ENCODE peak calls at places on chromosomes 2 and 18, in ten cellular contexts. E, Y, T, P, H, G, Q, U, R and F are unnamed samples.

GRCh38 chr2:226678422-226678821 is 121.2 kb downstream of the IRS1 start:
- DNase-seq in T (no peak), P (peak), Q (no peak), U (no peak), G (no peak), H (no peak), E (no peak), R (no peak), Y (peak), F (no peak)

GRCh38 chr18:52903858-52904257 is 563.9 kb downstream of the DCC start:
- DNase-seq in E (no peak), R (peak), U (no peak), Q (no peak), T (no peak), Y (peak), G (no peak), H (no peak), P (peak), F (no peak)

GRCh38 chr2:133312335-133312734 is 255.9 kb downstream of the NCKAP5 start:
- DNase-seq in R (no peak), U (no peak), E (no peak), P (no peak), Q (no peak), H (no peak), Y (no peak), G (no peak), T (no peak), F (no peak)

GRCh38 chr2:99488587-99488998 is 1.2 kb downstream of the REV1 start:
- DNase-seq in H (no peak), Y (no peak), U (no peak), E (no peak), R (peak), T (no peak), Q (no peak), G (no peak), P (peak), F (peak)

GRCh38 chr2:159946326-159946992 is 116.0 kb downstream of the PLA2R1 start:
- DNase-seq in E (no peak), T (no peak), H (no peak), R (peak), U (no peak), P (no peak), Y (no peak), Q (no peak), G (no peak), F (peak)

GRCh38 chr18:68662779-68663178 is 52.1 kb downstream of the TMX3 start:
- DNase-seq in T (no peak), P (no peak), Q (no peak), H (no peak), Y (no peak), U (no peak), G (no peak), E (no peak), R (peak), F (peak)

GRCh38 chr2:217360781-217361485 is 501.1 kb upstream of the TNP1 start:
- DNase-seq in E (no peak), Y (no peak), G (peak), U (no peak), H (peak), R (peak), T (peak), P (no peak), Q (no peak), F (peak)

GRCh38 chr2:22282902-22283301 is 1102.1 kb upstream of the KLHL29 start:
- DNase-seq in R (no peak), Y (no peak), T (no peak), E (no peak), H (no peak), Q (no peak), P (no peak), G (no peak), U (no peak), F (peak)

GRCh38 chr2:25720575-25720974 is 47.2 kb upstream of the DTNB start:
- DNase-seq in R (no peak), G (no peak), T (no peak), Q (no peak), E (no peak), P (no peak), Y (no peak), H (no peak), U (no peak), F (no peak)

GRCh38 chr2:51681854-51682253 is 649.9 kb upstream of the NRXN1 start:
- DNase-seq in H (no peak), Q (no peak), U (no peak), T (no peak), Y (no peak), E (no peak), G (no peak), P (no peak), R (no peak), F (no peak)

GRCh38 chr2:63055510-63056308 is 5.1 kb downstream of the OTX1 start:
- DNase-seq in R (no peak), Q (no peak), P (no peak), T (no peak), E (no peak), H (peak), G (no peak), U (no peak), Y (no peak), F (no peak)

GRCh38 chr2:121698318-121698930 is 38.3 kb downstream of the NIFK start:
- DNase-seq in H (no peak), Y (no peak), T (no peak), U (no peak), P (no peak), E (no peak), Q (no peak), G (no peak), R (no peak), F (no peak)

GRCh38 chr2:197113221-197113831 is 186.8 kb upstream of the PGAP1 start:
- DNase-seq in H (no peak), U (no peak), R (peak), Q (no peak), T (no peak), E (no peak), P (no peak), G (no peak), Y (no peak), F (peak)

GRCh38 chr2:133975676-133976428 is 278.0 kb upstream of the MGAT5 start:
- DNase-seq in H (no peak), E (no peak), R (no peak), Q (no peak), P (no peak), G (no peak), U (no peak), T (no peak), Y (no peak), F (no peak)

GRCh38 chr2:15191801-15192200 is 369.3 kb downstream of the NBAS start:
- DNase-seq in H (no peak), R (no peak), G (no peak), Y (no peak), P (no peak), Q (no peak), E (no peak), T (no peak), U (no peak), F (no peak)

GRCh38 chr18:13337369-13337768 is 118.8 kb downstream of the LDLRAD4 start:
- DNase-seq in U (no peak), H (no peak), Q (no peak), G (no peak), E (no peak), Y (no peak), R (no peak), T (no peak), P (no peak), F (no peak)

GRCh38 chr2:236568068-236568921 is 1.3 kb upstream of the ACKR3 start:
- DNase-seq in T (peak), Y (peak), G (peak), E (peak), H (peak), P (peak), R (no peak), U (peak), Q (no peak), F (peak)

GRCh38 chr2:197163755-197164753 is 146.5 kb downstream of the ANKRD44 start:
- DNase-seq in E (peak), U (peak), T (no peak), Y (peak), H (peak), R (no peak), P (no peak), G (peak), Q (no peak), F (no peak)

GRCh38 chr2:109471656-109472055 is 142.1 kb downstream of the SEPTIN10 start:
- DNase-seq in Q (no peak), T (no peak), E (no peak), G (no peak), R (no peak), H (no peak), U (no peak), P (no peak), Y (no peak), F (no peak)

GRCh38 chr18:75341267-75341666 is 86.2 kb downstream of the SMIM21 start:
- DNase-seq in Y (no peak), T (no peak), P (no peak), R (peak), E (no peak), Q (no peak), G (peak), H (no peak), U (no peak), F (peak)

GRCh38 chr18:6086731-6087130 is 191.4 kb upstream of the TMEM200C start:
- DNase-seq in Y (no peak), Q (no peak), G (no peak), H (no peak), P (no peak), E (no peak), R (peak), U (no peak), T (no peak), F (no peak)

GRCh38 chr2:238005528-238005927 is 38.7 kb downstream of the UBE2F start:
- DNase-seq in Q (no peak), Y (no peak), G (no peak), R (no peak), E (no peak), T (no peak), U (no peak), H (no peak), P (no peak), F (no peak)

GRCh38 chr2:98388081-98388480 is 41.8 kb downstream of the CNGA3 start:
- DNase-seq in R (no peak), G (no peak), T (no peak), Y (no peak), P (no peak), U (no peak), Q (no peak), E (no peak), H (no peak), F (no peak)

GRCh38 chr2:113275556-113276215 is 3.0 kb downstream of the PAX8 start:
- DNase-seq in Q (no peak), G (no peak), R (no peak), P (no peak), Y (no peak), H (no peak), U (no peak), T (no peak), E (no peak), F (no peak)

GRCh38 chr2:109373791-109374547 is 239.8 kb downstream of the SEPTIN10 start:
- DNase-seq in Q (no peak), G (no peak), Y (no peak), P (no peak), T (peak), R (no peak), H (no peak), E (no peak), U (no peak), F (no peak)

GRCh38 chr2:102342888-102343287 is 12.7 kb upstream of the IL18R1 start:
- DNase-seq in H (no peak), T (no peak), Q (no peak), U (no peak), Y (no peak), R (peak), G (no peak), E (no peak), P (no peak), F (peak)
- TF ChIP-seq CTCF in H (no peak), T (no peak), Q (no peak), U (no peak), Y (peak), R (peak), G (no peak), E (no peak), P (no peak), F (peak)

GRCh38 chr2:172836386-172837200 is 100.9 kb downstream of the RAPGEF4 start:
- DNase-seq in T (peak), R (peak), Y (no peak), E (no peak), Q (no peak), H (no peak), P (no peak), U (no peak), G (no peak), F (peak)
- H3K4me3 ChIP-seq in T (no peak), R (no peak), Y (no peak), E (no peak), Q (no peak), H (no peak), P (no peak), U (no peak), G (no peak), F (no peak)

GRCh38 chr2:163737563-163737962 is 1.8 kb upstream of the FIGN start:
- DNase-seq in E (no peak), P (no peak), R (no peak), H (no peak), Y (no peak), T (no peak), G (no peak), U (no peak), Q (no peak), F (no peak)

GRCh38 chr2:163737169-163737439 is 1.3 kb upstream of the FIGN start:
- DNase-seq in P (no peak), H (no peak), Q (no peak), E (no peak), R (no peak), Y (no peak), G (no peak), T (no peak), U (no peak), F (no peak)

GRCh38 chr2:163734911-163735691 is 707 bp downstream of the FIGN start:
- DNase-seq in R (peak), Q (no peak), P (no peak), T (no peak), U (no peak), E (no peak), H (no peak), G (no peak), Y (no peak), F (peak)

GRCh38 chr2:163735692-163736432 is at the start of gene FIGN:
- DNase-seq in G (peak), E (peak), H (peak), Y (peak), U (peak), T (peak), Q (peak), R (peak), P (peak), F (peak)

GRCh38 chr2:163736433-163737168 is 793 bp upstream of the FIGN start:
- DNase-seq in Q (peak), E (peak), H (peak), Y (peak), U (peak), G (peak), P (peak), T (peak), R (peak), F (peak)
- TF ChIP-seq CTCF in Q (no peak), E (no peak), H (peak), Y (peak), U (no peak), G (no peak), P (no peak), T (no peak), R (peak), F (peak)

DNA sequence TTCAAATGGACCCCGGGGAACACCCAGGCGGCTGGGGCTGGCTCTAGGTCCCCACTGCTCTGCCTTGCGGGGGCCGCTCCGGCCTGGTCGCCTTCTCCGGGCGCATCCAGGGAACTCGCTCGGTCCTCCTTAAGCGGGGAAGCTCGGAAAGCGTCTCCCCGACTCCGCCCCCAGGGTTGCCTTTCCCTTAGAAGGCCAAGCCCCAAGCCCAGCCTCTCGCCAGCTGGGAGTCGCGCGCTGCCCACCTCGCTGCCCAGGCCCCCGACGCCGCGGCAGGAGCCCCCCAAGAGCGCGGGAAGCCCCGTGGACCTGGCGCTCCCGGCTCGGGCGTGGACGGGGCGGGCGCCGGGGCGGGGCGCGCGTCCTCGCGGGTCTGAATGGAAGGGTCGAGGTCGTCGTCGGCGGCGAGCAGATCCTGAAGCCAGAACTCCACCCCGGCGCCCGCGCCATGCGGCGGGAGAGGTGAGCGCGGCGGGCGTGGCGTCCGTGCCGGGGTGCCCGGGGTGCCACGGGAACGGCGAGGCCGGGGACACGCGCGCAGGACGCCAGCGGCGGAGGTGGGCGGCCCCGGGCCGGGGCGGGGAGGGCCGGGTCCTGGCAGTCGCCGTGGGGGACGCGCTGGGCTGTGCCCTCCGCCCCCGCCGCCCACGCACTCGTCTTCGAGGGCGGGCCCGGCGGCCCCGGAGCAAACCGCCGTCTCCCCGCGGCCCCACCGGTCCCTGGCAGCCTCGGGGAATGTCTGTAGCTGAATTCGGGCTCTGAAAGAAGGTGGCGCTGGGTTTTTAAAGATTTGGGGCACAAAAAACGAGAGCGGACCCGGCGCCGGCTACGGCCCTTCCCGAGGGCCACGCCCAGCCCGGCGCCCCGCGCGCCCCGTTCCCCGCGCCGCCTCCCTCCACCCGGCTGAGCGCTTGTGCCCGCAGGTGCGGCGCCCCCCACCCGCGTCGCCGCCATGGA is at the start of gene BOK:
- DNase-seq in P (peak), H (peak), E (peak), Y (peak), Q (no peak), U (peak), T (peak), R (peak), G (peak), F (peak)
- H3K4me3 ChIP-seq in P (peak), H (peak), E (peak), Y (peak), Q (peak), U (peak), T (peak), R (peak), G (peak), F (peak)

DNA sequence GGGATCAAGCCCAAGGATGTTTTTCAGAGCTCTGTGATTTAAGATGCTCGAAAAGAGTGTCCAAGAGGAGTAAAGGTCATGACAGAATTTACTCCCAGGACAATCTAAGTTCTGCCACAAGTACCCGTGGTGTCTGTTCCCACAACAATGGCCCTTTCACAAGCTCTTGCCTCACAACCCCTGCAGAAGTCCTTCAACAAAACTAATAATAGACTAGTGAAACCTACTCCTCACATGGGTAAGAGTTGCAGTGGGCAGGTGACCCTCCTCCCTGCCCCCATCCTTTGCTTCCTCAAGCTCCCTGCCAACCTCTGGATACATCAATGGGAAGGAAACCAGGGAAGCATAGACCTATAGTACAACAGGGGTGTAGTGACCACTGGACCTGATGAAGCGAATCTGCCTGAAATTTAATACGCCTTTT is 34.9 kb downstream of the PTCD3 start:
- DNase-seq in R (no peak), P (no peak), H (peak), G (no peak), Q (no peak), E (no peak), T (no peak), Y (no peak), U (no peak), F (peak)
- TF ChIP-seq CTCF in R (no peak), P (no peak), H (no peak), G (no peak), Q (no peak), E (no peak), T (no peak), Y (no peak), U (no peak), F (no peak)

DNA sequence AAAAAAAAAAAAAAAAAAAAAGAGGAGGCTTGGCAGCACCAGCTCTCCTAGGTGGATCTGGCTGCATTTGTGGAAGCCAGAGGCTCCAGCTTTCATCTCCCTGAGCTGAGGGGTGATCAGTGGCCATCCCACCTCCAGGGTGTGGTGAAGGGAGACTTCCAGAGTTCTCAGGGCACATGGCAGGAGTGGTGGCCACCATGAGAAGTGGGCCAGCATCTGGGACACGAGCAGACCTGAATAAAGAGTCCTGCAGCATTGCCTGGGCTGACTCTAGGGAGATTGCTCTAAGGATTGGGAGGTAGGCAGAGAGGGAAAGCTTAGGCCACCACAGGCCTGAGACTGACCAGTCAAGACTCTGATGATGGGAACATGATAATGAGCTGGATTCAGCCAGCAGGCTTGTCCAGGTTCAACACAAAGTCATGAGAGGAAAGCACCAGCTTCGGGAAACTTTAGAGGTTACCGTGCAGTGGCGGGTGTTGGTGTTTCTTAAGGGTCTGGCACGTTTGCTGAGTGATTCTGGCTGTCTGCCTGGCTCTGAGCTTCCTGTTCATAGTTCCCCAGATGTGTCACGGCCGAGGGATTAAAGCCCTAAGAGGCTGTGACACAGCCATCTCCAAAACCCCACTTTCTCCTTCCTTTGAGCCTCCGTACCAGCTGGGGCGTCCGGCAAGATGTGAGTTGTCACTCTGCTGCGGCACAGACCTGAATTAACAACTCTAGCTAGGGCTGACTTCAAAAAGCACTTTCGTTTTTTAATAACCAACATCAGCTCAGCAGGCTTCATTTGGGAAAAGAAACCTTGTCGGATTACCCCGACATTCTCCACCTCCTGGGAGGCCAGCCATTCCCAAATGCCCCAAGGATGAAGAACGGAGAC is 38.3 kb upstream of the IL1R1 start:
- DNase-seq in Q (peak), U (no peak), Y (peak), H (peak), T (peak), R (peak), G (peak), E (peak), P (peak), F (peak)
- H3K4me3 ChIP-seq in Q (peak), U (peak), Y (peak), H (peak), T (peak), R (peak), G (peak), E (peak), P (peak), F (peak)

DNA sequence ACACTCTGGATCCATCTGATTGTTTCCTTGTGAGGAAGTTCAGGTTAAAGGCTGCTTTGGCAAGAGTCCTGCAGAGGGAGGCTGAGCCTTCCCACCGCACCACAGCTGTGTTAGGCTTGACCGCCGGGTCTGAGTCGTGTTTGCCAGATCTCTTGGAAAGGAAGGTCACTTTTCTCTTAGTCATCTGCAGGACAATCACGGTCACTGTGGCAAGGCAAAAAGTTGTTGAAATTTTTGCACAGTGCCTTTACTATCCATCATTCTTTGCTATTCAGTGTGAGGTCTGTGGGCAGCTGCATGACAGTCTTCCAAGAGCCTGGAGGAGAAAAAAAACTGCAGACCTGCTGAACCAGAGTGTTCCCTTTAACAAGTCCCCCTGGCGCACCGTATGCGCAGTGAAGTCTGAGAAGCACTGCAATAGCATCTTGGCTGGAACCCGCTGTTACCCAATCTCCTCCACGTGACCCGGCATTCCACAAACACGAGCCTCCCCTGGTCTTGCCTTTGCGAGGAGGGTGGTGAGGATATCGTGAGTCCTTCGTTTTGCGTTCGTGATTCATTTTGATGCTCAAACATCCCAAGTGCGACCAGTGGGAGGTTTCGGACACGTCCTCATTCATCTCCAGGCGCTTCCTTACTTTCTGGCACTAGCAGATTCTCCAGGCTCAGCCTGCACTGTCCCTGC is 23.0 kb downstream of the BIN1 start:
- DNase-seq in U (peak), T (peak), E (no peak), Y (peak), P (peak), G (peak), H (peak), Q (peak), R (peak), F (peak)
- TF ChIP-seq CTCF in U (no peak), T (no peak), E (no peak), Y (no peak), P (no peak), G (no peak), H (no peak), Q (peak), R (peak), F (peak)